ENCODE peak calls at places on chromosomes 7 and 10, in four cellular contexts. U is GM23248; P is activated CD8-positive, alpha-beta memory T cell treated with anti-CD3 and anti-CD28 coated beads for 48 hours; I is hepatocyte. K is an unnamed sample.

GRCh38 chr7:14420768-14421167 is 431.3 kb upstream of the ETV1 start:
- DNase-seq in U (no peak), P (no peak), I (no peak), K (no peak)

GRCh38 chr7:111274882-111275281 is 184.0 kb downstream of the LRRN3 start:
- DNase-seq in U (peak; percentile 17), P (no peak), I (peak; percentile 18), K (no peak)

GRCh38 chr7:12244129-12244528 is 33.0 kb downstream of the TMEM106B start:
- DNase-seq in U (peak; percentile 26), P (no peak), I (peak; percentile 30), K (peak; percentile 42)

GRCh38 chr10:12954866-12955265 is 46.6 kb downstream of the CCDC3 start:
- DNase-seq in U (no peak), P (no peak), I (no peak), K (no peak)

GRCh38 chr7:24574365-24574764 is 1.1 kb downstream of the PALS2 start:
- DNase-seq in U (no peak), P (no peak), I (no peak), K (peak; percentile 44)

GRCh38 chr7:101940830-101941229 is 123.4 kb downstream of the CUX1 start:
- DNase-seq in U (no peak), P (no peak), I (peak; percentile 63), K (no peak)

GRCh38 chr10:100148353-100149211 is 37.2 kb downstream of the ERLIN1 start:
- DNase-seq in U (peak; percentile 82), P (no peak), I (peak; percentile 24), K (peak; percentile 25)

GRCh38 chr10:15844517-15844916 is 15.8 kb downstream of the MINDY3 start:
- DNase-seq in U (no peak), P (no peak), I (no peak), K (no peak)

GRCh38 chr7:69708857-69709256 is 110.6 kb downstream of the AUTS2 start:
- DNase-seq in U (peak; percentile 26), P (no peak), I (no peak), K (no peak)

K was measured in ACHN.